ENCODE peak calls at places on chromosomes 11 and 22, in ten cellular contexts. D, W, U, V, P, M, L, O, N and Y are unnamed samples.
A peak's percentile ranks its signal among the peaks of the same experiment; 100 is the strongest.

GRCh38 chr11:113681711-113682410 is 24.2 kb downstream of the TMPRSS5 start:
- DNase-seq in D (no peak), W (no peak), U (no peak), V (no peak), P (peak; percentile 19), M (no peak), L (no peak), O (no peak), N (no peak), Y (no peak)

GRCh38 chr11:72307439-72307838 is 63.5 kb upstream of the PHOX2A start:
- DNase-seq in D (no peak), W (no peak), U (no peak), V (no peak), P (no peak), M (no peak), L (no peak), O (no peak), N (no peak), Y (peak; percentile 26)

GRCh38 chr11:43222215-43222614 is 89.6 kb upstream of the API5 start:
- DNase-seq in D (no peak), W (no peak), U (no peak), V (no peak), P (peak; percentile 3), M (no peak), L (no peak), O (no peak), N (no peak), Y (no peak)

GRCh38 chr11:47186076-47186936 is at the start of gene PACSIN3:
- DNase-seq in D (no peak), W (peak; percentile 59), U (peak; percentile 57), V (no peak), P (no peak), M (peak; percentile 70), L (peak; percentile 47), O (peak; percentile 9), N (no peak), Y (no peak)

GRCh38 chr22:48577014-48577690 is 1250.5 kb downstream of the BRD1 start:
- DNase-seq in D (no peak), W (no peak), U (no peak), V (no peak), P (no peak), M (no peak), L (no peak), O (no peak), N (no peak), Y (no peak)

GRCh38 chr22:17733484-17733883 is 40.8 kb downstream of the BID start:
- DNase-seq in D (no peak), W (no peak), U (no peak), V (no peak), P (no peak), M (no peak), L (no peak), O (no peak), N (no peak), Y (no peak)

GRCh38 chr11:9109858-9110731 is 18.7 kb upstream of the SCUBE2 start:
- DNase-seq in D (no peak), W (no peak), U (no peak), V (no peak), P (peak; percentile 48), M (no peak), L (no peak), O (no peak), N (no peak), Y (no peak)

GRCh38 chr11:75383246-75383645 is 16.1 kb upstream of the RPS3 start:
- DNase-seq in D (no peak), W (no peak), U (no peak), V (no peak), P (no peak), M (no peak), L (no peak), O (no peak), N (no peak), Y (no peak)

GRCh38 chr22:35065796-35066218 is at the start of gene ISX:
- DNase-seq in D (no peak), W (no peak), U (no peak), V (no peak), P (no peak), M (no peak), L (no peak), O (no peak), N (no peak), Y (no peak)

GRCh38 chr11:19241260-19242183 is 777 bp upstream of the E2F8 start:
- DNase-seq in D (peak; percentile 86), W (peak; percentile 36), U (peak; percentile 42), V (peak; percentile 15), P (no peak), M (peak; percentile 85), L (peak; percentile 44), O (no peak), N (no peak), Y (no peak)

GRCh38 chr11:126879516-126879915 is 121.1 kb downstream of the KIRREL3 start:
- DNase-seq in D (no peak), W (no peak), U (no peak), V (no peak), P (no peak), M (no peak), L (no peak), O (no peak), N (no peak), Y (no peak)

GRCh38 chr11:325796-326591 is 5.3 kb upstream of the IFITM3 start:
- DNase-seq in D (no peak), W (no peak), U (no peak), V (no peak), P (no peak), M (no peak), L (no peak), O (no peak), N (no peak), Y (no peak)

GRCh38 chr11:104060820-104061219 is 24.4 kb downstream of the DDI1 start:
- DNase-seq in D (no peak), W (no peak), U (no peak), V (no peak), P (no peak), M (no peak), L (no peak), O (no peak), N (no peak), Y (no peak)

GRCh38 chr11:36683823-36684222 is 85.8 kb upstream of the RAG2 start:
- DNase-seq in D (no peak), W (no peak), U (no peak), V (no peak), P (no peak), M (no peak), L (no peak), O (no peak), N (no peak), Y (no peak)

GRCh38 chr11:130947481-130947880 is 31.2 kb upstream of the SNX19 start:
- DNase-seq in D (no peak), W (no peak), U (no peak), V (no peak), P (peak; percentile 97), M (no peak), L (no peak), O (no peak), N (no peak), Y (no peak)

GRCh38 chr11:130089669-130090063 is 20.0 kb downstream of the APLP2 start:
- DNase-seq in D (no peak), W (no peak), U (no peak), V (no peak), P (no peak), M (no peak), L (no peak), O (no peak), N (no peak), Y (no peak)

GRCh38 chr22:41801886-41802285 is 1.4 kb downstream of the CCDC134 start:
- DNase-seq in D (no peak), W (no peak), U (no peak), V (no peak), P (no peak), M (no peak), L (no peak), O (no peak), N (no peak), Y (no peak)

GRCh38 chr11:70174846-70175764 is 28.0 kb upstream of the FADD start:
- DNase-seq in D (no peak), W (peak; percentile 14), U (no peak), V (no peak), P (no peak), M (no peak), L (peak; percentile 17), O (peak; percentile 14), N (no peak), Y (no peak)

GRCh38 chr11:104151404-104152204 is 12.3 kb downstream of the PDGFD start:
- DNase-seq in D (peak; percentile 38), W (no peak), U (peak; percentile 15), V (no peak), P (peak; percentile 39), M (peak; percentile 5), L (no peak), O (no peak), N (no peak), Y (no peak)

GRCh38 chr11:103897156-103897555 is 139.3 kb upstream of the DDI1 start:
- DNase-seq in D (no peak), W (no peak), U (no peak), V (no peak), P (no peak), M (no peak), L (no peak), O (no peak), N (no peak), Y (no peak)

GRCh38 chr11:71086687-71087258 is 165.6 kb downstream of the SHANK2 start:
- DNase-seq in D (peak; percentile 56), W (no peak), U (peak; percentile 13), V (no peak), P (peak; percentile 7), M (peak; percentile 15), L (peak; percentile 45), O (peak; percentile 63), N (no peak), Y (peak; percentile 34)

GRCh38 chr22:29625090-29625825 is 21.8 kb downstream of the NF2 start:
- DNase-seq in D (peak; percentile 60), W (no peak), U (peak; percentile 71), V (no peak), P (peak; percentile 64), M (peak; percentile 38), L (peak; percentile 22), O (no peak), N (peak; percentile 16), Y (no peak)

GRCh38 chr22:39012525-39013516 is 1.2 kb upstream of the APOBEC3C start:
- DNase-seq in D (no peak), W (no peak), U (no peak), V (no peak), P (no peak), M (no peak), L (no peak), O (no peak), N (no peak), Y (no peak)

GRCh38 chr11:94934362-94934761 is 39.0 kb downstream of the CWC15 start:
- DNase-seq in D (no peak), W (no peak), U (no peak), V (no peak), P (no peak), M (no peak), L (no peak), O (no peak), N (no peak), Y (no peak)

GRCh38 chr11:128669491-128669890 is 24.4 kb upstream of the FLI1 start:
- DNase-seq in D (no peak), W (no peak), U (no peak), V (no peak), P (peak; percentile 39), M (no peak), L (no peak), O (no peak), N (no peak), Y (no peak)

GRCh38 chr11:134349109-134349801 is 17.5 kb downstream of the GLB1L2 start:
- DNase-seq in D (no peak), W (no peak), U (no peak), V (no peak), P (no peak), M (no peak), L (no peak), O (no peak), N (no peak), Y (no peak)

GRCh38 chr22:43926349-43926710 is 2.7 kb downstream of the PNPLA3 start:
- DNase-seq in D (no peak), W (no peak), U (no peak), V (no peak), P (peak; percentile 63), M (no peak), L (no peak), O (no peak), N (no peak), Y (no peak)

GRCh38 chr11:124829986-124830385 is 29.8 kb upstream of the MSANTD2 start:
- DNase-seq in D (no peak), W (no peak), U (no peak), V (no peak), P (no peak), M (no peak), L (no peak), O (no peak), N (no peak), Y (no peak)